ENCODE peak calls at places on chromosomes 2 and 18, in six cellular contexts. M is IMR-90, V is trophoblast cell, T is neuronal stem cell, I is mesendoderm, Y is H9. B is an unnamed sample.
A peak's percentile ranks its signal among the peaks of the same experiment; 100 is the strongest.

GRCh38 chr2:7450188-7451156 is 533.3 kb downstream of the RNF144A start:
- DNase-seq in M (no peak), V (no peak), T (no peak), I (no peak), Y (no peak), B (no peak)

GRCh38 chr18:5620284-5620683 is 76.5 kb upstream of the EPB41L3 start:
- DNase-seq in M (peak; percentile 60), V (peak; percentile 33), T (no peak), I (no peak), Y (no peak), B (no peak)

GRCh38 chr2:84459944-84460429 is 907 bp upstream of the SUCLG1 start:
- DNase-seq in M (no peak), V (no peak), T (no peak), I (no peak), Y (no peak), B (no peak)

GRCh38 chr18:21742323-21742687 is 1.7 kb downstream of the MIB1 start:
- DNase-seq in M (peak; percentile 30), V (no peak), T (no peak), I (peak; percentile 22), Y (no peak), B (peak; percentile 24)

GRCh38 chr18:13372405-13372995 is 153.9 kb downstream of the LDLRAD4 start:
- DNase-seq in M (no peak), V (no peak), T (no peak), I (no peak), Y (no peak), B (no peak)

GRCh38 chr2:232988444-232988843 is 24.6 kb downstream of the NGEF start:
- DNase-seq in M (peak; percentile 97), V (peak; percentile 58), T (no peak), I (peak; percentile 89), Y (no peak), B (peak; percentile 82)

GRCh38 chr18:58552057-58552461 is 76.8 kb downstream of the ALPK2 start:
- DNase-seq in M (peak; percentile 63), V (no peak), T (no peak), I (no peak), Y (no peak), B (peak; percentile 45)

GRCh38 chr2:176110975-176111663 is 4.0 kb downstream of the HOXD11 start:
- DNase-seq in M (peak; percentile 28), V (peak; percentile 27), T (no peak), I (peak; percentile 86), Y (peak; percentile 84), B (no peak)

GRCh38 chr2:241064008-241064801 is 37.9 kb downstream of the MTERF4 start:
- DNase-seq in M (no peak), V (no peak), T (no peak), I (peak; percentile 23), Y (peak; percentile 76), B (no peak)

GRCh38 chr2:42854207-42854818 is 61.9 kb upstream of the HAAO start:
- DNase-seq in M (peak; percentile 23), V (no peak), T (no peak), I (peak; percentile 35), Y (no peak), B (peak; percentile 50)

GRCh38 chr2:227834423-227834822 is 20.8 kb downstream of the CCL20 start:
- DNase-seq in M (peak; percentile 33), V (no peak), T (no peak), I (no peak), Y (no peak), B (no peak)

GRCh38 chr2:165621086-165621560 is 151.6 kb downstream of the CSRNP3 start:
- DNase-seq in M (no peak), V (no peak), T (no peak), I (no peak), Y (no peak), B (peak; percentile 40)

GRCh38 chr2:230796280-230796862 is 68.4 kb upstream of the ITM2C start:
- DNase-seq in M (peak; percentile 69), V (no peak), T (no peak), I (peak; percentile 56), Y (no peak), B (peak; percentile 70)

GRCh38 chr2:233756429-233757081 is 3.5 kb upstream of the UGT1A1 start:
- DNase-seq in M (no peak), V (no peak), T (no peak), I (no peak), Y (no peak), B (no peak)

GRCh38 chr2:211473116-211473515 is 916.7 kb downstream of the CPS1 start:
- DNase-seq in M (no peak), V (no peak), T (no peak), I (no peak), Y (no peak), B (no peak)

GRCh38 chr18:24114924-24115549 is 23.8 kb upstream of the CABYR start:
- DNase-seq in M (peak; percentile 4), V (no peak), T (no peak), I (no peak), Y (no peak), B (no peak)

GRCh38 chr2:22634167-22634566 is 750.8 kb upstream of the KLHL29 start:
- DNase-seq in M (no peak), V (no peak), T (no peak), I (no peak), Y (no peak), B (no peak)

GRCh38 chr2:120989911-120990441 is 254.3 kb downstream of the GLI2 start:
- DNase-seq in M (no peak), V (no peak), T (no peak), I (no peak), Y (peak; percentile 21), B (no peak)

GRCh38 chr2:24360963-24361330 is 611 bp upstream of the ITSN2 start:
- DNase-seq in M (no peak), V (no peak), T (no peak), I (no peak), Y (peak; percentile 45), B (no peak)

GRCh38 chr2:169693344-169693743 is 861 bp downstream of the CFAP210 start:
- DNase-seq in M (no peak), V (no peak), T (no peak), I (peak; percentile 45), Y (no peak), B (peak; percentile 30)

GRCh38 chr2:31241625-31242270 is 7.8 kb downstream of the EHD3 start:
- DNase-seq in M (no peak), V (no peak), T (no peak), I (no peak), Y (peak; percentile 19), B (no peak)

GRCh38 chr2:241759091-241759807 is 17.4 kb upstream of the GAL3ST2 start:
- DNase-seq in M (no peak), V (no peak), T (no peak), I (no peak), Y (no peak), B (peak; percentile 35)

GRCh38 chr2:20052229-20052871 is 922 bp upstream of the LAPTM4A start:
- DNase-seq in M (peak; percentile 41), V (no peak), T (no peak), I (peak; percentile 28), Y (no peak), B (peak; percentile 62)

GRCh38 chr2:222791946-222792649 is 68.7 kb upstream of the ACSL3 start:
- DNase-seq in M (no peak), V (no peak), T (no peak), I (no peak), Y (no peak), B (no peak)

GRCh38 chr2:11745613-11746375 is 638 bp upstream of the LPIN1 start:
- DNase-seq in M (no peak), V (no peak), T (no peak), I (no peak), Y (no peak), B (no peak)

GRCh38 chr2:42752299-42752698 is 11.6 kb downstream of the OXER1 start:
- DNase-seq in M (no peak), V (no peak), T (no peak), I (no peak), Y (no peak), B (no peak)

GRCh38 chr2:20141056-20141762 is 83.7 kb downstream of the SDC1 start:
- DNase-seq in M (peak; percentile 96), V (no peak), T (no peak), I (peak; percentile 51), Y (peak; percentile 50), B (peak; percentile 82)

GRCh38 chr2:54103454-54104314 is 11.7 kb upstream of the ACYP2 start:
- DNase-seq in M (peak; percentile 54), V (peak; percentile 36), T (no peak), I (peak; percentile 85), Y (peak; percentile 80), B (peak; percentile 16)

GRCh38 chr2:19818543-19818942 is 83.2 kb downstream of the TTC32 start:
- DNase-seq in M (no peak), V (no peak), T (no peak), I (no peak), Y (no peak), B (no peak)

GRCh38 chr2:119484834-119485233 is 39.4 kb downstream of the SCTR start:
- DNase-seq in M (no peak), V (no peak), T (no peak), I (no peak), Y (no peak), B (no peak)

GRCh38 chr2:176567361-176567760 is 298.1 kb downstream of the MTX2 start:
- DNase-seq in M (peak; percentile 6), V (peak; percentile 48), T (no peak), I (no peak), Y (no peak), B (no peak)

GRCh38 chr18:73768043-73768442 is 379.6 kb downstream of the FBXO15 start:
- DNase-seq in M (no peak), V (no peak), T (no peak), I (no peak), Y (no peak), B (no peak)

GRCh38 chr2:74501335-74502071 is 2.1 kb upstream of the LBX2 start:
- DNase-seq in M (no peak), V (no peak), T (no peak), I (peak; percentile 57), Y (peak; percentile 39), B (no peak)

DNA sequence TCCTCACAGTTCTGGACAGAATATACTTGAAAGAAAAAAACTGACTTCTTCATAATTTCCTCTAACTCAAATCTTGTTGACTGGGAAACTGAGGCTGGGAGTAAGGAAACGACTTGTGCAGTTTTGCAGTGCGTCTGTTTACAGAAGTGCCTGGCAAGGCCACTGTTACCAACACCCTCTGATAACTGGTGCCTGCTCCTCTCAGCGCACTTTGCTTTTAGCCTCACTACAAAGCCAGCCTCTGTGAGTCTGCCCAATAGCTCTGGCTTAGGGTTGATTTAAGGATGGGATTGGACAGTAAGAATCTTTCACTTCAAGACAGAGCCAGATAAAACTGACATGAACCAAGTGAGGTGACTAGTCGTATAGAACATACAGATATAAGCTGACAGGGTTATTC is 410.8 kb downstream of the PTPRM start:
- DNase-seq in M (no peak), V (no peak), T (no peak), I (no peak), Y (no peak), B (no peak)
- H3K23ac ChIP-seq in M (no peak overlapping the region), V (no peak overlapping the region), T (no peak overlapping the region), I (no peak overlapping the region), Y (no peak overlapping the region), B (no peak overlapping the region)

GRCh38 chr2:97645112-97645699 is 656 bp upstream of the COX5B start:
- DNase-seq in M (no peak), V (no peak), T (peak; percentile 11), I (peak; percentile 58), Y (peak; percentile 41), B (no peak)
- H3K23ac ChIP-seq in M (peak overlapping the region; percentile 62), V (no peak overlapping the region), T (no peak overlapping the region), I (peak overlapping the region; percentile 48), Y (no peak overlapping the region), B (no peak overlapping the region)

GRCh38 chr18:33578371-33579146 is 540 bp downstream of the ASXL3 start:
- DNase-seq in M (no peak), V (no peak), T (peak; percentile 51), I (peak; percentile 10), Y (peak; percentile 30), B (peak; percentile 41)
- H3K23ac ChIP-seq in M (peak overlapping the region; percentile 90), V (no peak overlapping the region), T (no peak overlapping the region), I (peak overlapping the region; percentile 93), Y (peak overlapping the region; percentile 55), B (no peak overlapping the region)

GRCh38 chr2:186205243-186205642 is 280.8 kb upstream of the ZC3H15 start:
- DNase-seq in M (no peak), V (no peak), T (no peak), I (no peak), Y (no peak), B (no peak)
- H3K23ac ChIP-seq in M (no peak overlapping the region), V (no peak overlapping the region), T (no peak overlapping the region), I (no peak overlapping the region), Y (no peak overlapping the region), B (no peak overlapping the region)